ENCODE peak calls at places on chromosomes 13 and 19, in five cellular contexts. L is IMR-90, W is C1 segment of cervical spinal cord, Q is tibial artery, I is NCI-H2171. M is an unnamed sample.

GRCh38 chr13:74444877-74445479 is 310.8 kb upstream of the KLF12 start:
- DNase-seq in L (peak; percentile 14), W (no peak), Q (no peak), I (no peak), M (no peak)

GRCh38 chr19:623974-624373 is 9.4 kb downstream of the POLRMT start:
- DNase-seq in L (peak; percentile 82), W (no peak), Q (no peak), I (no peak), M (no peak)

GRCh38 chr13:107450426-107450825 is 764.9 kb downstream of the LIG4 start:
- DNase-seq in L (peak; percentile 35), W (no peak), Q (no peak), I (no peak), M (no peak)

GRCh38 chr19:45804959-45805230 is 10.2 kb downstream of the RSPH6A start:
- DNase-seq in L (no peak), W (no peak), Q (no peak), I (no peak), M (no peak)

GRCh38 chr19:35414442-35414841 is 33.6 kb upstream of the FFAR2 start:
- DNase-seq in L (no peak), W (no peak), Q (no peak), I (no peak), M (no peak)

GRCh38 chr13:93496985-93497673 is 270.5 kb downstream of the GPC6 start:
- DNase-seq in L (no peak), W (no peak), Q (no peak), I (peak; percentile 89), M (no peak)

GRCh38 chr19:750640-751423 is at the start of gene MISP:
- DNase-seq in L (no peak), W (no peak), Q (no peak), I (peak; percentile 91), M (no peak)

GRCh38 chr19:39918183-39918651 is 16.2 kb downstream of the FCGBP start:
- DNase-seq in L (no peak), W (no peak), Q (peak; percentile 61), I (no peak), M (no peak)

GRCh38 chr13:105363747-105364177 is 1171.7 kb downstream of the EFNB2 start:
- DNase-seq in L (no peak), W (no peak), Q (no peak), I (peak; percentile 75), M (no peak)

GRCh38 chr19:45508931-45509691 is 1.8 kb downstream of the VASP start:
- DNase-seq in L (peak; percentile 66), W (no peak), Q (peak; percentile 96), I (no peak), M (peak; percentile 54)

GRCh38 chr13:42337808-42338600 is 66.1 kb downstream of the AKAP11 start:
- DNase-seq in L (no peak), W (no peak), Q (no peak), I (no peak), M (no peak)

GRCh38 chr19:31943778-31944177 is 401.6 kb upstream of the ZNF507 start:
- DNase-seq in L (no peak), W (no peak), Q (no peak), I (no peak), M (no peak)

GRCh38 chr13:37443538-37443937 is 155.0 kb downstream of the POSTN start:
- DNase-seq in L (peak; percentile 90), W (no peak), Q (no peak), I (no peak), M (no peak)

GRCh38 chr19:30219682-30220081 is 152.5 kb upstream of the ZNF536 start:
- DNase-seq in L (no peak), W (no peak), Q (peak; percentile 7), I (no peak), M (no peak)

GRCh38 chr13:98822238-98822606 is 69.8 kb upstream of the SLC15A1 start:
- DNase-seq in L (peak; percentile 20), W (no peak), Q (no peak), I (no peak), M (no peak)

GRCh38 chr19:45506991-45507863 is at the start of gene VASP:
- DNase-seq in L (peak; percentile 77), W (peak; percentile 46), Q (peak; percentile 92), I (peak; percentile 69), M (peak; percentile 82)

GRCh38 chr13:51284339-51284738 is 55.2 kb upstream of the SERPINE3 start:
- DNase-seq in L (no peak), W (no peak), Q (no peak), I (no peak), M (no peak)

GRCh38 chr19:43618921-43619261 is 538 bp downstream of the ZNF428 start:
- DNase-seq in L (peak; percentile 8), W (no peak), Q (no peak), I (peak; percentile 79), M (no peak)

GRCh38 chr19:13834308-13834790 is 39.1 kb downstream of the ZSWIM4 start:
- DNase-seq in L (peak; percentile 76), W (no peak), Q (no peak), I (no peak), M (no peak)

GRCh38 chr13:109785141-109785891 is 1.1 kb downstream of the IRS2 start:
- DNase-seq in L (peak; percentile 57), W (no peak), Q (peak; percentile 77), I (peak; percentile 53), M (no peak)

GRCh38 chr13:40772765-40773473 is 1.9 kb upstream of the MRPS31 start:
- DNase-seq in L (no peak), W (no peak), Q (no peak), I (no peak), M (no peak)